ENCODE peak calls at places on chromosomes 16 and 17, in eight cellular contexts. One of them, this sample, is unnamed.

GRCh38 chr17:75400326-75400939 is 5.0 kb downstream of the GRB2 start:
- DNase-seq in GM12864: no peak
- DNase-seq in AG04450: no peak
- DNase-seq in lower leg skin: no peak
- DNase-seq in IMR-90: no peak
- DNase-seq in Panc1: no peak
- DNase-seq in fibroblast of mammary gland: no peak
- DNase-seq in BE2C: no peak
- DNase-seq in this sample: no peak

GRCh38 chr16:31085873-31086628 is 2.7 kb downstream of the PRSS53 start:
- DNase-seq in GM12864: no peak
- DNase-seq in AG04450: no peak
- DNase-seq in lower leg skin: no peak
- DNase-seq in IMR-90: no peak
- DNase-seq in Panc1: no peak
- DNase-seq in fibroblast of mammary gland: no peak
- DNase-seq in BE2C: no peak
- DNase-seq in this sample: no peak

GRCh38 chr17:50265690-50266306 is 8.5 kb upstream of the TMEM92 start:
- DNase-seq in GM12864: no peak
- DNase-seq in AG04450: no peak
- DNase-seq in lower leg skin: no peak
- DNase-seq in IMR-90: no peak
- DNase-seq in Panc1: no peak
- DNase-seq in fibroblast of mammary gland: peak
- DNase-seq in BE2C: no peak
- DNase-seq in this sample: no peak

GRCh38 chr17:6421700-6422604 is 13.0 kb downstream of the AIPL1 start:
- DNase-seq in GM12864: no peak
- DNase-seq in AG04450: peak
- DNase-seq in lower leg skin: peak
- DNase-seq in IMR-90: peak
- DNase-seq in Panc1: peak
- DNase-seq in fibroblast of mammary gland: peak
- DNase-seq in BE2C: peak
- DNase-seq in this sample: peak

GRCh38 chr16:61677776-61678175 is 358.5 kb downstream of the CDH8 start:
- DNase-seq in GM12864: no peak
- DNase-seq in AG04450: no peak
- DNase-seq in lower leg skin: no peak
- DNase-seq in IMR-90: no peak
- DNase-seq in Panc1: no peak
- DNase-seq in fibroblast of mammary gland: no peak
- DNase-seq in BE2C: no peak
- DNase-seq in this sample: no peak

GRCh38 chr17:65143899-65144590 is 6.9 kb downstream of the RGS9 start:
- DNase-seq in GM12864: no peak
- DNase-seq in AG04450: no peak
- DNase-seq in lower leg skin: no peak
- DNase-seq in IMR-90: no peak
- DNase-seq in Panc1: no peak
- DNase-seq in fibroblast of mammary gland: no peak
- DNase-seq in BE2C: no peak
- DNase-seq in this sample: no peak

GRCh38 chr16:47461598-47462266 is 601 bp downstream of the PHKB start:
- DNase-seq in GM12864: peak
- DNase-seq in AG04450: no peak
- DNase-seq in lower leg skin: peak
- DNase-seq in IMR-90: peak
- DNase-seq in Panc1: peak
- DNase-seq in fibroblast of mammary gland: peak
- DNase-seq in BE2C: no peak
- DNase-seq in this sample: peak

GRCh38 chr16:3095869-3096268 is 3.2 kb downstream of the ZSCAN10 start:
- DNase-seq in GM12864: peak
- DNase-seq in AG04450: no peak
- DNase-seq in lower leg skin: no peak
- DNase-seq in IMR-90: no peak
- DNase-seq in Panc1: no peak
- DNase-seq in fibroblast of mammary gland: peak
- DNase-seq in BE2C: no peak
- DNase-seq in this sample: no peak

GRCh38 chr16:31202402-31203385 is at the start of gene PYCARD:
- DNase-seq in GM12864: no peak
- DNase-seq in AG04450: no peak
- DNase-seq in lower leg skin: peak
- DNase-seq in IMR-90: peak
- DNase-seq in Panc1: no peak
- DNase-seq in fibroblast of mammary gland: peak
- DNase-seq in BE2C: peak
- DNase-seq in this sample: peak

GRCh38 chr17:16314189-16314588 is 39.1 kb downstream of the CENPV start:
- DNase-seq in GM12864: no peak
- DNase-seq in AG04450: no peak
- DNase-seq in lower leg skin: no peak
- DNase-seq in IMR-90: peak
- DNase-seq in Panc1: no peak
- DNase-seq in fibroblast of mammary gland: no peak
- DNase-seq in BE2C: no peak
- DNase-seq in this sample: peak

GRCh38 chr17:17109231-17109630 is 67.0 kb downstream of the MPRIP start:
- DNase-seq in GM12864: no peak
- DNase-seq in AG04450: no peak
- DNase-seq in lower leg skin: no peak
- DNase-seq in IMR-90: no peak
- DNase-seq in Panc1: no peak
- DNase-seq in fibroblast of mammary gland: no peak
- DNase-seq in BE2C: no peak
- DNase-seq in this sample: no peak

GRCh38 chr17:17809527-17810373 is 27.0 kb downstream of the SREBF1 start:
- DNase-seq in GM12864: no peak
- DNase-seq in AG04450: no peak
- DNase-seq in lower leg skin: no peak
- DNase-seq in IMR-90: no peak
- DNase-seq in Panc1: no peak
- DNase-seq in fibroblast of mammary gland: peak
- DNase-seq in BE2C: peak
- DNase-seq in this sample: peak

GRCh38 chr17:69870091-69870530 is 204.9 kb upstream of the KCNJ16 start:
- DNase-seq in GM12864: no peak
- DNase-seq in AG04450: peak
- DNase-seq in lower leg skin: no peak
- DNase-seq in IMR-90: peak
- DNase-seq in Panc1: no peak
- DNase-seq in fibroblast of mammary gland: peak
- DNase-seq in BE2C: no peak
- DNase-seq in this sample: peak

GRCh38 chr17:3639981-3640596 is 3.5 kb downstream of the CTNS start:
- DNase-seq in GM12864: no peak
- DNase-seq in AG04450: no peak
- DNase-seq in lower leg skin: no peak
- DNase-seq in IMR-90: peak
- DNase-seq in Panc1: no peak
- DNase-seq in fibroblast of mammary gland: peak
- DNase-seq in BE2C: no peak
- DNase-seq in this sample: peak

GRCh38 chr16:83356266-83356665 is 451.5 kb upstream of the HSBP1 start:
- DNase-seq in GM12864: peak
- DNase-seq in AG04450: peak
- DNase-seq in lower leg skin: no peak
- DNase-seq in IMR-90: peak
- DNase-seq in Panc1: peak
- DNase-seq in fibroblast of mammary gland: peak
- DNase-seq in BE2C: no peak
- DNase-seq in this sample: peak

GRCh38 chr17:72711531-72712310 is 380.8 kb downstream of the SLC39A11 start:
- DNase-seq in GM12864: no peak
- DNase-seq in AG04450: no peak
- DNase-seq in lower leg skin: no peak
- DNase-seq in IMR-90: no peak
- DNase-seq in Panc1: no peak
- DNase-seq in fibroblast of mammary gland: no peak
- DNase-seq in BE2C: no peak
- DNase-seq in this sample: no peak

GRCh38 chr16:81866820-81867440 is 87.8 kb downstream of the PLCG2 start:
- DNase-seq in GM12864: no peak
- DNase-seq in AG04450: no peak
- DNase-seq in lower leg skin: peak
- DNase-seq in IMR-90: no peak
- DNase-seq in Panc1: no peak
- DNase-seq in fibroblast of mammary gland: no peak
- DNase-seq in BE2C: no peak
- DNase-seq in this sample: no peak

GRCh38 chr17:38674749-38675615 is at the start of gene EPOP:
- DNase-seq in GM12864: no peak
- DNase-seq in AG04450: peak
- DNase-seq in lower leg skin: peak
- DNase-seq in IMR-90: peak
- DNase-seq in Panc1: no peak
- DNase-seq in fibroblast of mammary gland: peak
- DNase-seq in BE2C: peak
- DNase-seq in this sample: peak

DNA sequence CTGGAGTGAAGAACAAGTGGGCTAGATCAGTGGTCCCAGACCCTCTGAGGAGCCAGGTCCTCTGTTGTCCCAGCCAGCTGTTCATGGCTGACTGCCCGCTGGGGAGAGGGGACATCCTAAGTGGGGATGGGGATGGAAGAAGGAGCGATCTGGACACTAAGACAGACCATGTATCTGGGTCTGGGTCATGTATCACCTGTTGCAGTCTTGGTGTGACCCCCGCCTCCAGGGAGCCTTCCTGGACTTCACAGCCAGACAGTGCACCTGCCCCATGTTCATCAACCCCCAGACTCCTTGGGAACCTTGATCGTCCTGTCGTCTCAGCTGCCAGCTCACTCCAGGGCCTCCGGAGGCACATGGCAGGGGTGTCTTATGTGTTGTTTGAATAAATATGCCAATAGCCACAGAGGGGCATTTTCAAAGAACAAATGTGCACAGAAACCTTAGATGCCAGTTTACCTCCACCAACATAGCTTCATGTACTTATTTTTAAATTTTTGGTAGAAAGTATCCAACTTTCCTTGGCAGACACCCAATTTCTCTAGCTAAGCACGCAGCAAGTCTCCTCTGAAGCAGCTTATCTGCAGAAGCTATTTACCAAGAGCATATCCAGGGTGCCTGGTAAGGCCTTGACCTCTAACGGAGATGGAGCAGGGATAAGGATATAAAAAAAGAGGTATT is 43.2 kb downstream of the CRISPLD2 start:
- DNase-seq in GM12864: no peak
- DNase-seq in AG04450: no peak
- DNase-seq in lower leg skin: no peak
- DNase-seq in IMR-90: no peak
- DNase-seq in Panc1: no peak
- DNase-seq in fibroblast of mammary gland: no peak
- DNase-seq in BE2C: no peak
- DNase-seq in this sample: no peak
- H3K4me3 ChIP-seq in GM12864: no peak
- H3K4me3 ChIP-seq in AG04450: no peak
- H3K4me3 ChIP-seq in lower leg skin: no peak
- H3K4me3 ChIP-seq in IMR-90: no peak
- H3K4me3 ChIP-seq in Panc1: no peak
- H3K4me3 ChIP-seq in fibroblast of mammary gland: no peak
- H3K4me3 ChIP-seq in BE2C: no peak
- H3K4me3 ChIP-seq in this sample: no peak

DNA sequence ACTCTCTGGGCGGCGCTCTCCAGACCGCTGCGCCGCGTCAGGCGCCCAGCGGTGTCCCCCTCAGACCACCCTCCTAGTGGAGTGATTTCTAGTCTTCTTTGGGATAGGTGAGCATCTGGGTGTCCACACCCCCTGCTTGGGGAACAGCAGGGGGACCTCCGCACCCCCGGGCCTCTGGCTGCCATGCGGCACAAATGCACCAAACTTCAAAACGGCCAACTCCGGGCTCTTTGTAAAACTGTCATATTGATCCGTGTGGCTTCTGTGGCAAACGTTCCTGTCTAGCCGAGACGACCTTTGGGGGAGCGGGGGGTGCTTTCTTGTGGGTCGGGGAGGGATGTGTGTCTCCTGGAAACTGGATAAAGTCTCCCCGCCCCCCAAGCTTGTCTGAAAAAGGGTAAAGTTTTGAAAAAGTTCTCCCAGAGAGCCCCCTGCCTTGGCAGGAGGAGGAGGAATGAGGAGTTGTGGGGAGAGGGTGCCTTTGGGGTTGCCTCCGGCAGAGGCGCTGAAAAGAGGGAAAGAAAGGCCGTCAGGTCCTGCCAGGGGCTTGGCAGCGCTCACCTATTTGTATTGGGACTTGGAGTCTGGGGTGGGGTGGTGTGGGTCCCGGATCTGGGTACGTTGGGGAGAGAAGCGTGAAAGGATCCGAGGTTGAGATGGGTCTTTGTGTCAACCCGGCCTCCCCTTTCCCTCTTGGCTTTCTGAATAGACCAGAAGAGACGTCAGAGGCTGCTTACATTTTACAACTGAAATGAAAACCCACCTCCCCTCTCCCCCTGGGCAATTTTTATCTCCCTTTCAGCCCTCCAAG is 2.2 kb upstream of the CHD3 start:
- DNase-seq in GM12864: no peak
- DNase-seq in AG04450: no peak
- DNase-seq in lower leg skin: no peak
- DNase-seq in IMR-90: peak
- DNase-seq in Panc1: no peak
- DNase-seq in fibroblast of mammary gland: no peak
- DNase-seq in BE2C: peak
- DNase-seq in this sample: peak
- TF ChIP-seq CTCF in GM12864: peak
- TF ChIP-seq CTCF in AG04450: no peak
- TF ChIP-seq CTCF in lower leg skin: no peak
- TF ChIP-seq CTCF in IMR-90: peak
- TF ChIP-seq CTCF in Panc1: no peak
- TF ChIP-seq CTCF in fibroblast of mammary gland: no peak
- TF ChIP-seq CTCF in BE2C: peak
- TF ChIP-seq CTCF in this sample: no peak

DNA sequence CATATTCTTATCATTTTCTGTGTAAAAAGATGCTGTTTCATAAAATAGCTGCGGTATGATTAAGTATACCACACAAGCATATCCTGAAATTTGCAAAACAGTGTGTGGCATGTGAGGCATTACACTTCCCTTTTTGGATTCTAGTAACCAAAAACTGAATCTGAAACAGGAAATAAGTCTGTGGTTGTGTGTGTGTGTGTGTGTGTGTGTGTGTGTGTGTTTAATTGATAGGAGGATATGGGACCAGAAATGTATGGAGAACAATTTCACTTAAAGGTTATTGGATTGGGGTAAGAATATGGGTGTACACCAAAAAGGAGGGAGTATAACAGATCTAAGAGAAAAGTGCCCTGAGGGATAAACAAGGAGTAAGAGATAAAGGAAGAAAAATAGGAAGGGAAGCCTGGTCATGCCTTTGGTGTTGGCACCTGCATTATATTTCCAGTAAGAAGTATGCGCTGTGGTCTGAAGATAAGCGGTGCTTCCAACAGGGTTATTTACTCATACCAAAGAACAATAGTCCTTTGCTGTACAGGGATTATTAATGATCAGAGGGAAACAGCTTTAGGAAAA is 4.0 kb downstream of the LYRM1 start:
- DNase-seq in GM12864: peak
- DNase-seq in AG04450: no peak
- DNase-seq in lower leg skin: no peak
- DNase-seq in IMR-90: peak
- DNase-seq in Panc1: no peak
- DNase-seq in fibroblast of mammary gland: peak
- DNase-seq in BE2C: no peak
- DNase-seq in this sample: peak
- H3K4me3 ChIP-seq in GM12864: no peak
- H3K4me3 ChIP-seq in AG04450: no peak
- H3K4me3 ChIP-seq in lower leg skin: no peak
- H3K4me3 ChIP-seq in IMR-90: no peak
- H3K4me3 ChIP-seq in Panc1: no peak
- H3K4me3 ChIP-seq in fibroblast of mammary gland: no peak
- H3K4me3 ChIP-seq in BE2C: no peak
- H3K4me3 ChIP-seq in this sample: no peak

GRCh38 chr16:58037365-58038057 is 12.0 kb downstream of the MMP15 start:
- DNase-seq in GM12864: no peak
- DNase-seq in AG04450: no peak
- DNase-seq in lower leg skin: no peak
- DNase-seq in IMR-90: no peak
- DNase-seq in Panc1: no peak
- DNase-seq in fibroblast of mammary gland: no peak
- DNase-seq in BE2C: no peak
- DNase-seq in this sample: no peak
- TF ChIP-seq CTCF in GM12864: no peak
- TF ChIP-seq CTCF in AG04450: no peak
- TF ChIP-seq CTCF in lower leg skin: no peak
- TF ChIP-seq CTCF in IMR-90: no peak
- TF ChIP-seq CTCF in Panc1: no peak
- TF ChIP-seq CTCF in fibroblast of mammary gland: no peak
- TF ChIP-seq CTCF in BE2C: no peak
- TF ChIP-seq CTCF in this sample: no peak